ENCODE peak calls at places on chromosomes 6 and 20, in four cellular contexts. T is body of pancreas, F is heart left ventricle, O is fibroblast of the aortic adventitia. M is an unnamed sample.

GRCh38 chr20:63292292-63292701 is 689 bp upstream of the COL20A1 start:
- DNase-seq in T (no peak), F (no peak), O (no peak), M (no peak)

GRCh38 chr20:9761476-9761875 is 77.4 kb downstream of the PAK5 start:
- DNase-seq in T (no peak), F (no peak), O (no peak), M (no peak)

GRCh38 chr20:14336667-14337066 is 745 bp downstream of the FLRT3 start:
- DNase-seq in T (peak), F (no peak), O (peak), M (no peak)

GRCh38 chr6:11632231-11632630 is 94.7 kb downstream of the TMEM170B start:
- DNase-seq in T (peak), F (no peak), O (no peak), M (peak)

GRCh38 chr6:18154507-18155272 is at the start of gene TPMT:
- DNase-seq in T (peak), F (peak), O (no peak), M (peak)

GRCh38 chr6:12717356-12717755 is 789 bp downstream of the PHACTR1 start:
- DNase-seq in T (no peak), F (no peak), O (no peak), M (no peak)

GRCh38 chr20:5150226-5151076 is 23.6 kb downstream of the CDS2 start:
- DNase-seq in T (no peak), F (no peak), O (peak), M (peak)

GRCh38 chr6:43979525-43979924 is 147.7 kb downstream of the MRPL14 start:
- DNase-seq in T (no peak), F (no peak), O (no peak), M (no peak)

GRCh38 chr20:31859998-31860380 is 10.3 kb downstream of the DUSP15 start:
- DNase-seq in T (no peak), F (no peak), O (no peak), M (no peak)

GRCh38 chr20:51958636-51959542 is 156.6 kb upstream of the SALL4 start:
- DNase-seq in T (no peak), F (no peak), O (peak), M (peak)

GRCh38 chr6:134345780-134346179 is 27.9 kb upstream of the SGK1 start:
- DNase-seq in T (no peak), F (peak), O (peak), M (peak)

GRCh38 chr6:115545410-115545986 is 515.2 kb downstream of the FRK start:
- DNase-seq in T (no peak), F (no peak), O (no peak), M (no peak)

GRCh38 chr6:112839525-112839961 is 492.4 kb downstream of the RFPL4B start:
- DNase-seq in T (no peak), F (peak), O (peak), M (peak)

GRCh38 chr20:64064145-64064698 is 1.2 kb downstream of the TCEA2 start:
- DNase-seq in T (peak), F (no peak), O (peak), M (peak)

GRCh38 chr20:1805816-1806215 is 89.4 kb upstream of the SIRPA start:
- DNase-seq in T (no peak), F (no peak), O (no peak), M (no peak)

GRCh38 chr6:41208439-41209106 is 7.6 kb upstream of the TREML2 start:
- DNase-seq in T (no peak), F (no peak), O (no peak), M (no peak)

GRCh38 chr6:83270971-83271714 is 78.0 kb downstream of the RWDD2A start:
- DNase-seq in T (no peak), F (no peak), O (peak), M (peak)

GRCh38 chr6:819122-819521 is 126.2 kb upstream of the EXOC2 start:
- DNase-seq in T (no peak), F (no peak), O (no peak), M (no peak)

GRCh38 chr6:14456941-14457340 is 339.4 kb downstream of the CD83 start:
- DNase-seq in T (no peak), F (no peak), O (no peak), M (no peak)

GRCh38 chr6:16585805-16586204 is 175.5 kb downstream of the ATXN1 start:
- DNase-seq in T (peak), F (no peak), O (no peak), M (peak)

GRCh38 chr6:29746846-29747687 is 23.8 kb downstream of the HLA-F start:
- DNase-seq in T (no peak), F (no peak), O (no peak), M (no peak)

GRCh38 chr6:29748391-29749352 is 25.4 kb downstream of the HLA-F start:
- DNase-seq in T (peak), F (peak), O (peak), M (peak)

GRCh38 chr6:29746050-29746449 is 22.8 kb downstream of the HLA-F start:
- DNase-seq in T (no peak), F (no peak), O (no peak), M (no peak)

GRCh38 chr6:29749668-29750067 is 26.4 kb downstream of the HLA-F start:
- DNase-seq in T (no peak), F (no peak), O (no peak), M (no peak)

DNA sequence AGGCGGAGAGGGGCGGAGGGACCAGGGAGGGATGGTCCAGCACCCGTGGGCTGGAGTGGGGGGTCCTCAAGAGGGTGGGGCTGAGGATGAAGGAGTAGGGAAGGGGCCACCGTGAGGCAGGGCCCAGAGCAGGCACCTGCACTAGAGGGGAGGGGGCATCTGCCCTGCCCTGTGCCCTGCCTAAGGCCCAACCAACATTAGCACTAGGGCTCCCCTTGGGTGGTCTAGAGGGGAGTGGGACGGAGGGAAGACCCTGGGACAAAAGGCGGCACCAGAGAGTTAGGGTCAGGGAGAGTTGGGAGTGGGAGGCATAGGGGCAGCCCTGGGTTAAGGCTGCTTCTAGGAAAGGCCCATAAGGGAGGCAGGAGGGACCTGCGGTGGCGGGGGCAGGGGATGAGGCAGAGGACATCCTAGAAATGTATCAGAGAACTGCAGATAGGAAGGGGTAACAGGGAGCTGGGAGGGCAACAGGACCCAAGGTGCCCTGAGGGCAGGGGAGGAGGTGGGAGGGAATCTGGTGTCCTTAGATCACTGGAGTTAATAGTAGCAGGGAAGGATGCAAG is 24.5 kb downstream of the HLA-F start:
- DNase-seq in T (no peak), F (no peak), O (no peak), M (no peak)
- H3K4me3 ChIP-seq in T (peak), F (peak), O (peak), M (peak)

DNA sequence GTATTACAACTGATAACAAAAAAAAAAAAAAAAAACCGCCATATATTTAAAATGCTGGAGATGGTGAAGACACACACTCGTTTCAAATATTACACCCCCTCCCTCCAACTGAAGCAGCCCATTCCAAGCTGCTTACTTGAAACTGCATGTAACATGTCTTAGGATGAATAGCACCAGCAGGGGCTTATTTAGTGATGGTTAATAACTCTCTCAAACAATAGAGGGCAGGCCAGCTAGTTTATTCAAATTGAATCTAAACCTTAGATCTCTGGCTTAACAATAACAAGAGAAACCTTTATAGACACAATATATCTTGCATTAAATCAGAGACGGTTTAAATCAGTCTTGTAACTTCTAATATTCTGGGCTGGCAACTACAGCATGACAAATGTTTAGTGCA is 9.3 kb upstream of the JPH2 start:
- DNase-seq in T (no peak), F (no peak), O (peak), M (peak)
- TF ChIP-seq CTCF in T (no peak), F (no peak), O (no peak), M (peak)

GRCh38 chr6:129677634-129678325 is 32.2 kb downstream of the ARHGAP18 start:
- DNase-seq in T (no peak), F (no peak), O (no peak), M (no peak)
- H3K4me3 ChIP-seq in T (no peak), F (no peak), O (no peak), M (no peak)

GRCh38 chr20:50121858-50122271 is 8.9 kb upstream of the UBE2V1 start:
- DNase-seq in T (no peak), F (no peak), O (peak), M (peak)
- TF ChIP-seq CTCF in T (no peak), F (no peak), O (no peak), M (no peak)

GRCh38 chr20:25622049-25622448 is 1.8 kb downstream of the NANP start:
- DNase-seq in T (no peak), F (no peak), O (no peak), M (no peak)
- H3K4me3 ChIP-seq in T (no peak), F (no peak), O (peak), M (no peak)

GRCh38 chr20:57513199-57513598 is 11.7 kb downstream of the CTCFL start:
- DNase-seq in T (no peak), F (no peak), O (peak), M (no peak)

GRCh38 chr20:57517904-57518303 is 7.0 kb downstream of the CTCFL start:
- DNase-seq in T (no peak), F (no peak), O (no peak), M (no peak)

GRCh38 chr20:57512432-57512831 is 12.5 kb downstream of the CTCFL start:
- DNase-seq in T (no peak), F (no peak), O (no peak), M (no peak)

GRCh38 chr20:57509665-57510237 is 15.2 kb downstream of the CTCFL start:
- DNase-seq in T (no peak), F (no peak), O (peak), M (peak)

GRCh38 chr20:57514273-57514751 is 10.6 kb downstream of the CTCFL start:
- DNase-seq in T (peak), F (peak), O (peak), M (peak)
- TF ChIP-seq CTCF in T (peak), F (peak), O (peak), M (peak)

GRCh38 chr6:106125925-106126435 is 39.8 kb downstream of the PRDM1 start:
- DNase-seq in T (no peak), F (no peak), O (no peak), M (no peak)
- H3K4me3 ChIP-seq in T (no peak), F (no peak), O (no peak), M (no peak)

DNA sequence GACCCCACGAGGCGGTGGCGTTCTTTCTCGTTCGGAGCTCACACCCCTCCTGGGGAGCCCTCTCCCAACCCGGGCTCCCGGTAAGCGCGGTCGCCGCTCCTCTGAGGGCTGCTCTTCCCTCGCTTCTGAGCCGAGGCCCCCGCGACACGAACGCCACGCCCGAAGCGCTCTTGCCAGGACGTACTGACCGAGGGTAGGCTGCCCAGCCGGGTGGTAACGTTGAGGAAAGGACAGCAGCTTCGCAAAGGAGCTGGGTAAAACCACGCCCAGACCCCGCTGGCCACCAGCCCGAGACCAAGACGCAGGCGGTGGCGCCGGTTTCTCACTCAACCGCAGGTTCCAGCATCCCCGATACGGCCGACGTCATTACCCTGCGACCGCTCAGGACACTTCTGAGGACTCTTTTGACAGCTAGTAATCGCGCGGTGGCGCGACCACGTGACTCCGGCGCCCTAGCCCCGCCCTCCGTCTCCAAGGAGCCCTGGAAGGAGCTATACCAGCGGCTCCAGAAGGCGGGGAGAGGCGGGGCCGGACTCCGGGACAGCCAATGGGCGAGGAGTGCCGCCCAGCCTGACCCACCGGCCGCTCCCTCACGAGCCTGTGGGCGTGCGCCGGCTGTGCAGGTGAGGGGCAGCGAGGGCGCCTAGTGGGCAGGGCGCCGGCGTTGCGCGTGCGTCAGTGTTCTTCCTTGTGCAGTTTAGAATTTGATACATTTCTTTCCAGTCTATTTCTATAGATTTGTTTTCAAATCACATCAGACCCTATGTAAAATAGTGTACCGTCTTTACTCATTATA is 4.0 kb upstream of the GZF1 start:
- DNase-seq in T (peak), F (peak), O (peak), M (peak)
- TF ChIP-seq CTCF in T (no peak), F (peak), O (no peak), M (no peak)

GRCh38 chr6:107715523-107716321 is 108.4 kb downstream of the SCML4 start:
- DNase-seq in T (no peak), F (no peak), O (no peak), M (no peak)

GRCh38 chr6:107717781-107718180 is 106.3 kb downstream of the SCML4 start:
- DNase-seq in T (no peak), F (no peak), O (no peak), M (no peak)

GRCh38 chr6:107718341-107718740 is 105.8 kb downstream of the SCML4 start:
- DNase-seq in T (no peak), F (no peak), O (no peak), M (no peak)

GRCh38 chr6:107719160-107719559 is 105.0 kb downstream of the SCML4 start:
- DNase-seq in T (no peak), F (no peak), O (no peak), M (no peak)

GRCh38 chr6:107716688-107717089 is 107.4 kb downstream of the SCML4 start:
- DNase-seq in T (no peak), F (no peak), O (no peak), M (peak)
- H3K4me3 ChIP-seq in T (no peak), F (no peak), O (no peak), M (no peak)

GRCh38 chr6:73129653-73130443 is 95.4 kb downstream of the KHDC1L start:
- DNase-seq in T (peak), F (peak), O (peak), M (peak)

GRCh38 chr6:73139681-73140080 is 85.6 kb downstream of the KHDC1L start:
- DNase-seq in T (no peak), F (no peak), O (no peak), M (no peak)

GRCh38 chr6:73131706-73132105 is 93.6 kb downstream of the KHDC1L start:
- DNase-seq in T (no peak), F (no peak), O (peak), M (peak)

DNA sequence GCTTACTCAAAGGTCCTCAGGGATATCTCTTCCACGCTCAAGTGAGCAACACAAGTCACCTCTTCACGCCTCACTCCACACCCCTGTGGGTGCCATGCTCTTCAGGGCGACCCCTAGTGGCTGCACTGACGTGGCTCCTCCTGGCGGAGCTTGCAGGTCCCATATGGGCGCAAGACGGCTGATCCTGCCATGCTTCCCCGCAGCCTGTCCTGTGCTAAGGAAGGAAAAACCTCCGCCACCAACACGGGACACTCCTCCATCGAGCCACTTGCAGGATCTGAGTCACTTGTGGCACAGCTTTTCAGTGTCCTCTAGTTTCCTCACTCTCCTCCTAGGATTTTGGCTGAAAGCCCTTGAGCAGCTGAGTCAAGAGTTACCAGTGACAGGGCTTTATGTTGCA is 90.7 kb downstream of the KHDC1L start:
- DNase-seq in T (peak), F (no peak), O (peak), M (peak)
- TF ChIP-seq CTCF in T (no peak), F (no peak), O (peak), M (peak)